ENCODE peak calls at places on chromosomes 11 and 22, in five cellular contexts. K is uterus, B is right lobe of liver, Y is thyroid gland, Z is endothelial cell of umbilical vein. R is an unnamed sample.

GRCh38 chr11:6321356-6321755 is 1.1 kb upstream of the CAVIN3 start:
- DNase-seq in K (peak; percentile 32), B (no peak), Y (no peak), Z (no peak), R (no peak)

GRCh38 chr11:31106326-31106725 is 263.2 kb downstream of the DCDC1 start:
- DNase-seq in K (no peak), B (no peak), Y (no peak), Z (no peak), R (no peak)

GRCh38 chr11:34426766-34427170 is 12.0 kb upstream of the CAT start:
- DNase-seq in K (peak; percentile 17), B (no peak), Y (no peak), Z (no peak), R (no peak)

GRCh38 chr11:15854245-15854644 is 502.1 kb downstream of the SOX6 start:
- DNase-seq in K (no peak), B (no peak), Y (no peak), Z (no peak), R (no peak)

GRCh38 chr11:115656684-115657083 is 152.5 kb upstream of the CADM1 start:
- DNase-seq in K (no peak), B (peak; percentile 66), Y (no peak), Z (no peak), R (no peak)

GRCh38 chr22:27810566-27810965 is 9.0 kb upstream of the MN1 start:
- DNase-seq in K (peak; percentile 83), B (no peak), Y (peak; percentile 42), Z (no peak), R (no peak)

GRCh38 chr22:38397189-38398097 is 57.6 kb downstream of the KCNJ4 start:
- DNase-seq in K (peak; percentile 48), B (no peak), Y (peak; percentile 63), Z (peak; percentile 21), R (peak; percentile 58)

GRCh38 chr11:116499396-116500001 is 273.3 kb downstream of the BUD13 start:
- DNase-seq in K (peak; percentile 64), B (peak; percentile 61), Y (peak; percentile 58), Z (peak; percentile 73), R (peak; percentile 65)

GRCh38 chr11:502288-503178 is 4.5 kb downstream of the RNH1 start:
- DNase-seq in K (peak; percentile 22), B (no peak), Y (no peak), Z (no peak), R (peak; percentile 29)

GRCh38 chr11:84691830-84692229 is 935.3 kb downstream of the DLG2 start:
- DNase-seq in K (no peak), B (no peak), Y (no peak), Z (no peak), R (no peak)

GRCh38 chr11:13277719-13278619 is at the start of gene BMAL1:
- DNase-seq in K (peak; percentile 44), B (peak; percentile 80), Y (peak; percentile 61), Z (no peak), R (peak; percentile 43)
- TF ChIP-seq POLR2A in K (peak; percentile 75), B (peak; percentile 74), Y (peak; percentile 54), Z (no peak), R (no peak)

GRCh38 chr22:50540352-50540751 is 5.3 kb upstream of the KLHDC7B start:
- DNase-seq in K (no peak), B (peak; percentile 51), Y (no peak), Z (no peak), R (no peak)
- H3K4me1 ChIP-seq in K (no peaks in the 10 kb centered on the region), B (peaks cover 16% of the 10 kb centered on the region), Y (peaks cover 54% of the 10 kb centered on the region), Z (no peaks in the 10 kb centered on the region), R (peaks cover 5% of the 10 kb centered on the region)

GRCh38 chr11:61357233-61357893 is 4.3 kb downstream of the CYB561A3 start:
- DNase-seq in K (no peak), B (no peak), Y (no peak), Z (no peak), R (no peak)
- TF ChIP-seq POLR2A in K (no peak), B (no peak), Y (no peak), Z (no peak), R (no peak)

GRCh38 chr22:46775789-46776485 is 13.5 kb downstream of the TBC1D22A start:
- DNase-seq in K (no peak), B (no peak), Y (no peak), Z (no peak), R (no peak)
- H3K4me1 ChIP-seq in K (peaks cover 5% of the 10 kb centered on the region), B (peaks cover 33% of the 10 kb centered on the region), Y (peaks cover 62% of the 10 kb centered on the region), Z (peaks cover 4% of the 10 kb centered on the region), R (peaks cover 48% of the 10 kb centered on the region)

GRCh38 chr11:130449996-130450419 is 1.6 kb downstream of the ADAMTS15 start:
- DNase-seq in K (peak; percentile 89), B (no peak), Y (peak; percentile 89), Z (no peak), R (peak; percentile 57)
- TF ChIP-seq POLR2A in K (no peak), B (no peak), Y (no peak), Z (no peak), R (no peak)

DNA sequence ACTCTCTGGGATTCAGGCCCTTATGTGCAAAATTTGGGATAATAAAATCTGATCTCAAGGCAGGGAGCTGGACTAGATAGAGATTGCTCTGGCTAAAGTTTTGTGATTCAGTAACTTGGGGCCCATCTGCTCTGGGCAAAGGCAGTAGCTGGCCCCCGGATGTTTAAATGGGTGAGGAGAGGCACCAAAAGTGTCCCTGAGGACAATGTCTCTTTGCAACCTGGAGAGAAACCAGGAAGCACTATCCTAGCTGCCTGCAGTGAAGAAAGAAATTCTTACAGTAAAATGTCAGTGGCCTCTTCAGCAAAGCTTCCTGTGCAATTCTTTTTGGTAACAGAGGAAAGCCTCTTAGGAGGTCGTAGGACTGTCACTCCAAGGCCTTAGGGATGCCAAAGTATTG is 54.6 kb upstream of the BARX2 start:
- DNase-seq in K (no peak), B (no peak), Y (no peak), Z (no peak), R (no peak)
- H3K4me1 ChIP-seq in K (no peaks in the 10 kb centered on the region), B (peaks cover 40% of the 10 kb centered on the region), Y (no peaks in the 10 kb centered on the region), Z (no peaks in the 10 kb centered on the region), R (peaks cover 4% of the 10 kb centered on the region)

R was measured in adrenal gland.